ENCODE peak calls at places on chromosomes 6 and 20, in five cellular contexts. D is K562, Z is SK-N-SH, J is GM12878, V is HCT116. B is an unnamed sample.

GRCh38 chr6:129691709-129692108 is 18.3 kb downstream of the ARHGAP18 start:
- DNase-seq in Z (no peak), V (no peak), J (no peak), D (no peak), B (no peak)

GRCh38 chr6:73134588-73134987 is 90.7 kb downstream of the KHDC1L start:
- DNase-seq in D (peak), Z (peak), V (peak), J (no peak), B (peak)

GRCh38 chr20:31555203-31555602 is 41.0 kb downstream of the HM13 start:
- DNase-seq in Z (no peak), D (no peak), V (no peak), J (no peak), B (no peak)

GRCh38 chr20:31595654-31596411 is 9.3 kb upstream of the ID1 start:
- DNase-seq in J (no peak), D (peak), V (peak), Z (peak), B (no peak)

GRCh38 chr6:126614642-126615504 is 275.0 kb downstream of the CENPW start:
- DNase-seq in Z (no peak), V (no peak), D (no peak), J (no peak), B (no peak)

GRCh38 chr6:46794068-46794467 is 879 bp downstream of the MEP1A start:
- DNase-seq in D (no peak), Z (no peak), V (no peak), J (no peak), B (no peak)

GRCh38 chr6:133495205-133495903 is 254.2 kb downstream of the EYA4 start:
- DNase-seq in J (no peak), V (no peak), D (no peak), Z (no peak), B (no peak)

GRCh38 chr6:21371676-21372161 is 221.8 kb upstream of the SOX4 start:
- DNase-seq in J (no peak), V (no peak), D (no peak), Z (no peak), B (no peak)

GRCh38 chr6:132464538-132465256 is 48.2 kb downstream of the STX7 start:
- DNase-seq in V (no peak), J (no peak), D (no peak), Z (no peak), B (no peak)

GRCh38 chr6:108156180-108156937 is 9.5 kb upstream of the NR2E1 start:
- DNase-seq in Z (no peak), J (no peak), V (no peak), D (no peak), B (no peak)

GRCh38 chr6:100088009-100088408 is 94.0 kb upstream of the MCHR2 start:
- DNase-seq in Z (no peak), D (no peak), V (peak), J (no peak), B (no peak)

GRCh38 chr6:39430968-39431523 is 108.5 kb upstream of the KCNK16 start:
- DNase-seq in V (no peak), J (no peak), Z (peak), D (no peak), B (no peak)

GRCh38 chr6:14270925-14271791 is 153.6 kb downstream of the CD83 start:
- DNase-seq in J (no peak), V (peak), D (peak), Z (no peak), B (no peak)

GRCh38 chr6:392441-393390 is 1.2 kb downstream of the IRF4 start:
- DNase-seq in V (no peak), D (no peak), J (no peak), Z (no peak), B (no peak)

GRCh38 chr20:41173791-41174341 is 36.5 kb downstream of the PLCG1 start:
- DNase-seq in V (no peak), Z (no peak), D (no peak), J (no peak), B (no peak)

GRCh38 chr6:13014551-13015378 is 298.2 kb downstream of the PHACTR1 start:
- DNase-seq in J (no peak), Z (peak), D (no peak), V (no peak), B (no peak)

GRCh38 chr6:45191414-45191813 is 136.7 kb upstream of the RUNX2 start:
- DNase-seq in D (no peak), J (no peak), Z (no peak), V (no peak), B (no peak)

GRCh38 chr20:38649275-38649891 is 47.8 kb downstream of the ARHGAP40 start:
- DNase-seq in J (no peak), D (peak), V (no peak), Z (peak), B (peak)

GRCh38 chr20:50482396-50482890 is 27.7 kb upstream of the PTPN1 start:
- DNase-seq in V (no peak), D (peak), J (no peak), Z (no peak), B (no peak)

GRCh38 chr20:41044409-41045062 is 15.9 kb downstream of the TOP1 start:
- DNase-seq in J (no peak), Z (no peak), V (no peak), D (no peak), B (no peak)

GRCh38 chr6:56767892-56768531 is 125.3 kb upstream of the DST start:
- DNase-seq in V (no peak), Z (no peak), D (no peak), J (no peak), B (peak)

GRCh38 chr20:1171461-1172093 is 13.2 kb downstream of the TMEM74B start:
- DNase-seq in J (no peak), D (peak), Z (no peak), V (no peak), B (peak)

GRCh38 chr20:35174458-35175216 is 2.8 kb downstream of the PROCR start:
- DNase-seq in V (no peak), D (peak), Z (peak), J (no peak), B (peak)

GRCh38 chr6:135227349-135227748 is 46.2 kb downstream of the MYB start:
- DNase-seq in Z (no peak), V (no peak), D (no peak), J (no peak), B (no peak)

GRCh38 chr6:48959401-48960060 is 503.5 kb downstream of the MMUT start:
- DNase-seq in J (no peak), D (no peak), V (no peak), Z (no peak), B (no peak)

GRCh38 chr6:107331409-107332386 is 127.7 kb downstream of the PDSS2 start:
- DNase-seq in V (no peak), Z (no peak), D (no peak), J (no peak), B (no peak)

GRCh38 chr20:55684578-55684977 is 320.7 kb downstream of the CBLN4 start:
- DNase-seq in V (no peak), Z (no peak), J (no peak), D (no peak), B (no peak)

GRCh38 chr6:11381801-11382513 is 149.5 kb upstream of the NEDD9 start:
- DNase-seq in Z (no peak), V (no peak), D (no peak), J (peak), B (no peak)

GRCh38 chr6:139291813-139292619 is at the start of gene TXLNB:
- DNase-seq in Z (no peak), D (no peak), J (peak), V (peak), B (peak)

GRCh38 chr20:41095110-41095969 is 42.0 kb upstream of the PLCG1 start:
- DNase-seq in D (peak), Z (peak), J (no peak), V (peak), B (peak)

GRCh38 chr20:24185801-24186200 is 197.2 kb upstream of the GGTLC1 start:
- DNase-seq in Z (no peak), D (no peak), J (no peak), V (no peak), B (no peak)

DNA sequence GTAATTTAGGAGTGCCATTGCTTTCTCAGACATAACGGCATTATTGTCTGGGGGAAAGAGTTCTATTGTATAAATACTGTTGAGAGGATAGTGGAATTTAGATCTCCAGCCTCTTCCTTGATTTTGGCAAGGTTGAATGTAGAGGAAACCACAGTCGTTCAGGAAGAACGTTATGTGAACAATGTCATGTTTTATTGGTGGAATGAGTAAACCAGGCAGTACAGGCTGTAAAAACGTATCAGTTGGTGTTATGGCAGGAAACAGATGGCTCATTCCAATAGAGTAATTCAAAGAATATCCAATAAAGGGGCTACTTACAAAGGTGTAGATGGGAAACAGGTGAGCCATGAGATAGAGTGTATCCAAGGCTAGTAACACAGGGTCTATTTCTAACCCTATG is 123.6 kb upstream of the SLC35B3 start:
- DNase-seq in J (no peak), V (no peak), Z (no peak), D (no peak), B (no peak)
- TF ChIP-seq JUND in J (no peak), V (no peak), Z (no peak), D (no peak), B (no peak)

GRCh38 chr6:90078513-90079289 is 184.4 kb downstream of the GJA10 start:
- DNase-seq in J (no peak), V (no peak), Z (no peak), D (peak), B (no peak)
- TF ChIP-seq JUND in J (no peak), V (no peak), Z (no peak), D (no peak), B (no peak)

DNA sequence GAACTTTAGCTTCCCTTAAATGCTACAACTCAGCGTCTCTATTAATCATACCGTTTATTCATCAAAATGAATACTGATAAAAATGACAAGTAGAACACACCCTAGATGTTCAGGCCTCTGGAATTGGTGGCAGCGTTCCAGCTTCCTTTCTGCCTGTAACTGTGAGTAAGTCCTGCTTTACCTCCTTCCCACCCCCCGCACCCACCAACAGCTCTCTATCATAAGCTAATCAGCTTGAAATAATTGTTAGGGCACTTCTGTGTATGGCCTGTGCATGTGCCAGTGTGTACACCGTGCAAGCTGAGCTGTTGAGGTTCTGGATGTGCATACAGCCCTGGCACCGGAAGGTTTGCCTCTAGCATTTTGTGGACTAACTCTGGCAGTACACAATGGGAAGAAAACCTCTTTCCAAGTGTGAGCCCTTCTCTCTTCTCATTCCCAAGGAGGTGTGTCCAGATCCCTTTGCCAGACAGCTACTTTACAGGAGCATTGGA is 1.0 kb upstream of the ADGRG6 start:
- DNase-seq in D (no peak), J (no peak), V (peak), Z (no peak), B (peak)
- TF ChIP-seq JUND in D (no peak), J (no peak), V (peak), Z (peak), B (no peak)

GRCh38 chr6:128327890-128328289 is 192.5 kb downstream of the PTPRK start:
- DNase-seq in V (peak), J (no peak), D (no peak), Z (peak), B (peak)
- TF ChIP-seq JUND in V (no peak), J (no peak), D (no peak), Z (no peak), B (no peak)

GRCh38 chr20:47862841-47863240 is 77.6 kb upstream of the SULF2 start:
- DNase-seq in J (no peak), V (no peak), Z (no peak), D (no peak), B (no peak)

GRCh38 chr20:47857142-47857993 is 72.1 kb upstream of the SULF2 start:
- DNase-seq in Z (no peak), D (no peak), J (no peak), V (no peak), B (no peak)

GRCh38 chr20:47857994-47858557 is 72.8 kb upstream of the SULF2 start:
- DNase-seq in D (no peak), J (no peak), Z (no peak), V (no peak), B (no peak)

GRCh38 chr20:47859255-47859654 is 74.0 kb upstream of the SULF2 start:
- DNase-seq in Z (no peak), D (no peak), V (no peak), J (no peak), B (no peak)

DNA sequence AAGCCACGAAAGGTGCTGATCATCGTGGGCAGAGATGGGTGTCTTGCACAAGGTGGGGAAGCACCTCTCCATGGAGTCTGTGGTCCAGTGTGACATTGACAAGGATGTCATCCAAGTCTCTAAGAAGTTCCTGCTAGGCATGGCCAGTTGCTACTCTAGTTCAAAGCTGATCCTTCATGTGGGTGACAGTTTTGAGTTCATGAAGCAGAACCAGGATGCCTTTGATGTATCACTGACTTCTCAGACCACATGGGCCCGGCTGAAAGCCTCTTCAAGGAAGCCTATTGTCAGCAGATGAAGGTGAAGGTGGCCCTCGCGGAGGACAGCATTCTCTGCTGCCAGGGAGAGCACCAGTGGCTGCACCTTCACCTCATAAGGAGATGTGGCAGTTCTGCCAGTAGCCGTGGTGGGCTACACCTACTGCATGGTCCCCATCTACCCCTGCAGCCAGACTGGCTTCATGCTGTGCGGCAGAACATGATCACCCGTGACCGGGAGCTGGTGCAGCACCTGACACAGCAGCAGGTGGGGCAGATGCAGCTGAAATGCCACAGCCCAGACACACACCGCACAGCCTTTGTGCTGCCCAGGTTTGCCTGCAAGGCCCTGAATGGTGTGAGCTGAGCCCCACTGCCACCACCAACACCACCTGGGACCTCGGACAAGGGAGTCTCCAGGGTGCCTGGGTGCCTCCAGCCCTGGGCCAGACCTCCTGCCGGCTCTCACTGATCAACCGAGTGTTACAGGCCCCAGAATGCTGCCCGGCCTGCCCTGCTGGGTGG is 75.0 kb upstream of the SULF2 start:
- DNase-seq in V (no peak), J (no peak), D (no peak), Z (no peak), B (no peak)
- TF ChIP-seq JUND in V (no peak), J (no peak), D (no peak), Z (no peak), B (no peak)

GRCh38 chr6:128538763-128539162 is 18.4 kb upstream of the PTPRK start:
- DNase-seq in Z (no peak), D (no peak), V (no peak), J (no peak), B (no peak)
- TF ChIP-seq JUND in Z (no peak), D (no peak), V (no peak), J (no peak), B (no peak)

GRCh38 chr20:62768234-62768814 is 27.9 kb upstream of the MRGBP start:
- DNase-seq in D (no peak), J (no peak), V (no peak), Z (no peak), B (no peak)

GRCh38 chr20:62770111-62770910 is 26.0 kb upstream of the MRGBP start:
- DNase-seq in V (no peak), Z (no peak), D (no peak), J (no peak), B (no peak)

GRCh38 chr20:62770916-62771315 is 25.4 kb upstream of the MRGBP start:
- DNase-seq in V (no peak), D (no peak), J (no peak), Z (no peak), B (no peak)

GRCh38 chr20:62769346-62770071 is 26.8 kb upstream of the MRGBP start:
- DNase-seq in Z (no peak), D (no peak), V (no peak), J (no peak), B (no peak)

GRCh38 chr20:62768815-62769287 is 27.4 kb upstream of the MRGBP start:
- DNase-seq in D (no peak), J (no peak), V (no peak), Z (no peak), B (peak)
- TF ChIP-seq JUND in D (no peak), J (no peak), V (no peak), Z (no peak), B (no peak)

B was measured in T47D.